ENCODE peak calls at places on chromosomes 16 and 17, in nine cellular contexts. B is T-cell, C is GM13976, I is activated T-cell treated with anti-CD3 and anti-CD28 coated beads for 1 hour, Y is Calu3, F is fibroblast of gingiva, R is NCI-H2171 treated with DMSO at 0.1 percent for 48 hours, N is DMS79 treated with DMSO at 0.1 percent for 48 hours, W is fibroblast of pulmonary artery. O is an unnamed sample.

GRCh38 chr16:30748634-30749445 is 615 bp downstream of the PHKG2 start:
- DNase-seq in B (no peak), C (peak; percentile 66), I (no peak), Y (peak; percentile 50), F (peak; percentile 29), R (no peak), N (no peak), W (peak; percentile 52), O (no peak)

GRCh38 chr17:57735230-57735629 is 9.9 kb downstream of the CCDC182 start:
- DNase-seq in B (no peak), C (no peak), I (no peak), Y (no peak), F (no peak), R (no peak), N (no peak), W (no peak), O (no peak)

GRCh38 chr17:6786618-6787017 is 10.6 kb downstream of the FBXO39 start:
- DNase-seq in B (no peak), C (no peak), I (no peak), Y (no peak), F (no peak), R (no peak), N (no peak), W (peak; percentile 94), O (no peak)

GRCh38 chr16:66107661-66108060 is 258.8 kb upstream of the CDH5 start:
- DNase-seq in B (no peak), C (no peak), I (no peak), Y (no peak), F (no peak), R (no peak), N (no peak), W (peak; percentile 85), O (no peak)

GRCh38 chr16:9039208-9039607 is 52.2 kb upstream of the HAPSTR1 start:
- DNase-seq in B (no peak), C (no peak), I (no peak), Y (no peak), F (peak; percentile 25), R (no peak), N (no peak), W (peak; percentile 62), O (no peak)

GRCh38 chr17:13885953-13886889 is 183.1 kb upstream of the COX10 start:
- DNase-seq in B (no peak), C (no peak), I (no peak), Y (no peak), F (no peak), R (peak; percentile 5), N (no peak), W (no peak), O (no peak)

GRCh38 chr17:76371656-76372628 is 12.5 kb upstream of the SPHK1 start:
- DNase-seq in B (no peak), C (no peak), I (no peak), Y (no peak), F (peak; percentile 94), R (no peak), N (no peak), W (peak; percentile 98), O (no peak)

GRCh38 chr17:7912927-7913524 is 3.1 kb downstream of the RNF227 start:
- DNase-seq in B (peak; percentile 29), C (peak; percentile 81), I (no peak), Y (peak; percentile 9), F (peak; percentile 69), R (peak; percentile 78), N (peak; percentile 50), W (peak; percentile 86), O (peak; percentile 58)

GRCh38 chr16:85098565-85098964 is 13.7 kb downstream of the CIBAR2 start:
- DNase-seq in B (no peak), C (no peak), I (no peak), Y (no peak), F (no peak), R (no peak), N (no peak), W (no peak), O (no peak)

GRCh38 chr16:89971495-89972243 is 23.1 kb downstream of the DEF8 start:
- DNase-seq in B (no peak), C (no peak), I (no peak), Y (peak; percentile 44), F (no peak), R (no peak), N (peak; percentile 24), W (peak; percentile 3), O (no peak)

GRCh38 chr17:19651461-19652238 is 3.1 kb downstream of the ALDH3A2 start:
- DNase-seq in B (no peak), C (no peak), I (no peak), Y (no peak), F (peak; percentile 36), R (no peak), N (no peak), W (no peak), O (no peak)